ENCODE peak calls at places on chromosomes 6 and 20, in nine cellular contexts. G is HCT116, F is GM23338, C is SK-N-SH, J is A549, K is Panc1, T is HepG2, M is K562, O is GM12878. N is an unnamed sample.

GRCh38 chr6:93177918-93178317 is 241.4 kb downstream of the EPHA7 start:
- DNase-seq in F (no peak), O (no peak), K (no peak), J (no peak), T (no peak), C (no peak), M (no peak), G (no peak), N (no peak)

GRCh38 chr6:12150812-12151432 is 138.8 kb downstream of the HIVEP1 start:
- DNase-seq in J (peak), T (peak), G (peak), C (peak), O (no peak), M (peak), K (no peak), F (peak), N (peak)

GRCh38 chr6:21679761-21680265 is 86.3 kb downstream of the SOX4 start:
- DNase-seq in C (no peak), K (no peak), M (no peak), F (no peak), G (no peak), J (peak), T (no peak), O (no peak), N (no peak)

GRCh38 chr20:49179368-49180277 is 8.5 kb downstream of the STAU1 start:
- DNase-seq in C (no peak), T (peak), F (no peak), K (no peak), J (no peak), G (no peak), M (no peak), O (no peak), N (no peak)

GRCh38 chr20:25539742-25540201 is 45.6 kb downstream of the NINL start:
- DNase-seq in C (no peak), T (no peak), M (no peak), O (no peak), K (no peak), G (no peak), J (no peak), F (no peak), N (no peak)

GRCh38 chr20:46255440-46256104 is 52.7 kb downstream of the CDH22 start:
- DNase-seq in O (no peak), F (no peak), T (peak), K (no peak), J (no peak), C (peak), G (peak), M (peak), N (peak)

GRCh38 chr6:55276745-55277627 is 50.3 kb upstream of the GFRAL start:
- DNase-seq in K (peak), M (peak), O (no peak), G (peak), F (peak), C (peak), J (peak), T (peak), N (peak)

GRCh38 chr20:45342863-45343444 is 5.3 kb downstream of the SDC4 start:
- DNase-seq in M (no peak), F (no peak), T (no peak), O (no peak), J (no peak), C (no peak), K (no peak), G (no peak), N (no peak)

GRCh38 chr6:45132683-45133294 is 195.3 kb upstream of the RUNX2 start:
- DNase-seq in K (no peak), J (no peak), T (peak), O (no peak), M (no peak), C (no peak), G (no peak), F (no peak), N (no peak)

GRCh38 chr20:47377122-47377722 is 20.7 kb upstream of the ZMYND8 start:
- DNase-seq in T (no peak), F (no peak), C (no peak), G (no peak), O (no peak), K (no peak), J (no peak), M (no peak), N (no peak)

GRCh38 chr20:12924126-12924525 is 84.6 kb upstream of the SPTLC3 start:
- DNase-seq in K (no peak), T (no peak), F (no peak), O (no peak), G (no peak), J (no peak), C (no peak), M (no peak), N (no peak)

GRCh38 chr6:83152913-83153312 is 40.2 kb downstream of the PGM3 start:
- DNase-seq in K (no peak), J (no peak), C (no peak), T (no peak), F (no peak), G (no peak), O (no peak), M (no peak), N (no peak)

GRCh38 chr6:164034602-164035140 is 620.2 kb downstream of the QKI start:
- DNase-seq in G (no peak), F (no peak), T (no peak), O (no peak), K (no peak), C (no peak), M (no peak), J (no peak), N (no peak)

GRCh38 chr6:123759472-123759871 is 44.2 kb upstream of the NKAIN2 start:
- DNase-seq in T (no peak), G (no peak), C (no peak), M (no peak), F (no peak), O (no peak), J (no peak), K (no peak), N (no peak)

GRCh38 chr20:7449269-7449668 is 491.0 kb downstream of the HAO1 start:
- DNase-seq in T (no peak), M (no peak), J (no peak), O (no peak), C (no peak), F (no peak), K (no peak), G (no peak), N (no peak)

GRCh38 chr20:37764333-37764935 is 70.6 kb downstream of the CTNNBL1 start:
- DNase-seq in C (no peak), K (no peak), F (no peak), G (no peak), O (no peak), M (no peak), T (no peak), J (no peak), N (no peak)

GRCh38 chr6:37679539-37680476 is 17.9 kb downstream of the MDGA1 start:
- DNase-seq in M (no peak), F (no peak), C (no peak), T (no peak), O (peak), J (no peak), G (no peak), K (no peak), N (no peak)

GRCh38 chr6:146997062-146997461 is 207.2 kb upstream of the STXBP5 start:
- DNase-seq in F (no peak), C (no peak), J (no peak), T (no peak), K (no peak), O (no peak), M (no peak), G (no peak), N (no peak)

GRCh38 chr20:31722388-31723281 is at the start of gene BCL2L1:
- DNase-seq in K (no peak), C (peak), F (peak), O (no peak), J (peak), M (peak), G (peak), T (peak), N (peak)

GRCh38 chr6:124164363-124164762 is 360.7 kb downstream of the NKAIN2 start:
- DNase-seq in C (no peak), O (no peak), F (no peak), G (no peak), K (no peak), T (no peak), M (no peak), J (no peak), N (no peak)

GRCh38 chr20:20304942-20305341 is 63.0 kb upstream of the INSM1 start:
- DNase-seq in T (no peak), J (no peak), C (no peak), K (no peak), M (no peak), G (no peak), O (no peak), F (no peak), N (no peak)

GRCh38 chr20:31560900-31561598 is 44.0 kb upstream of the ID1 start:
- DNase-seq in J (peak), C (no peak), M (no peak), O (no peak), G (peak), F (no peak), K (peak), T (no peak), N (peak)

GRCh38 chr20:53081916-53082863 is 110.0 kb downstream of the TSHZ2 start:
- DNase-seq in T (peak), K (no peak), F (no peak), O (no peak), G (no peak), M (no peak), J (no peak), C (no peak), N (no peak)

GRCh38 chr6:135983093-135983492 is 131.6 kb downstream of the PDE7B start:
- DNase-seq in M (no peak), K (no peak), F (no peak), O (no peak), T (no peak), C (no peak), J (no peak), G (no peak), N (no peak)

GRCh38 chr20:23043376-23043775 is 6.1 kb downstream of the THBD start:
- DNase-seq in G (no peak), C (no peak), K (no peak), J (no peak), T (no peak), O (no peak), F (no peak), M (peak), N (no peak)

GRCh38 chr20:12395404-12396159 is 477.9 kb downstream of the BTBD3 start:
- DNase-seq in F (no peak), C (no peak), T (no peak), M (no peak), O (no peak), J (no peak), G (no peak), K (no peak), N (no peak)

GRCh38 chr6:74277749-74278148 is 581.7 kb downstream of the CD109 start:
- DNase-seq in T (no peak), C (peak), M (no peak), O (no peak), K (no peak), F (no peak), J (no peak), G (no peak), N (no peak)

GRCh38 chr6:31158863-31159855 is 770 bp downstream of the TCF19 start:
- DNase-seq in O (no peak), M (peak), F (peak), T (peak), J (peak), G (no peak), C (peak), K (no peak), N (peak)

GRCh38 chr6:30325150-30325872 is 1.4 kb upstream of the TRIM39 start:
- DNase-seq in F (peak), G (no peak), T (peak), C (peak), O (peak), K (no peak), J (peak), M (peak), N (peak)

GRCh38 chr6:26118999-26119398 is 31.8 kb downstream of the HFE start:
- DNase-seq in O (no peak), C (no peak), M (no peak), K (no peak), T (peak), J (no peak), G (peak), F (no peak), N (no peak)

GRCh38 chr6:110567957-110568696 is 91.7 kb upstream of the SLC22A16 start:
- DNase-seq in J (no peak), F (no peak), T (no peak), G (no peak), K (no peak), C (no peak), O (no peak), M (no peak), N (peak)

GRCh38 chr6:34227656-34228421 is 8.8 kb upstream of the HMGA1 start:
- DNase-seq in T (no peak), O (no peak), J (no peak), G (no peak), M (no peak), F (no peak), K (no peak), C (no peak), N (no peak)

GRCh38 chr6:4776967-4777925 is 1.0 kb downstream of the CDYL start:
- DNase-seq in O (no peak), M (peak), F (peak), K (no peak), G (no peak), C (no peak), J (no peak), T (no peak), N (peak)

GRCh38 chr6:138765896-138766487 is 7.6 kb upstream of the CCDC28A start:
- DNase-seq in O (no peak), K (peak), T (peak), F (peak), J (peak), M (peak), G (peak), C (peak), N (no peak)

GRCh38 chr6:165732696-165733486 is 69.8 kb upstream of the PDE10A start:
- DNase-seq in T (no peak), M (no peak), O (no peak), C (no peak), F (no peak), J (no peak), G (no peak), K (no peak), N (no peak)

GRCh38 chr6:17656644-17657043 is 50.1 kb downstream of the NUP153 start:
- DNase-seq in M (no peak), T (no peak), O (no peak), J (no peak), F (no peak), G (no peak), C (no peak), K (no peak), N (no peak)

GRCh38 chr6:116572162-116572561 is 858 bp downstream of the RWDD1 start:
- DNase-seq in O (no peak), G (no peak), M (peak), C (peak), T (peak), K (no peak), J (peak), F (no peak), N (no peak)

GRCh38 chr6:116579143-116579542 is 7.8 kb downstream of the RWDD1 start:
- DNase-seq in K (no peak), G (no peak), C (no peak), O (no peak), F (no peak), M (no peak), T (no peak), J (no peak), N (no peak)

GRCh38 chr6:116571683-116572000 is 338 bp downstream of the RWDD1 start:
- DNase-seq in C (no peak), J (no peak), K (no peak), O (no peak), F (no peak), G (no peak), M (no peak), T (no peak), N (no peak)

GRCh38 chr6:116577486-116577885 is 6.2 kb downstream of the RWDD1 start:
- DNase-seq in K (no peak), C (no peak), G (no peak), M (no peak), O (no peak), J (no peak), T (no peak), F (no peak), N (no peak)

DNA sequence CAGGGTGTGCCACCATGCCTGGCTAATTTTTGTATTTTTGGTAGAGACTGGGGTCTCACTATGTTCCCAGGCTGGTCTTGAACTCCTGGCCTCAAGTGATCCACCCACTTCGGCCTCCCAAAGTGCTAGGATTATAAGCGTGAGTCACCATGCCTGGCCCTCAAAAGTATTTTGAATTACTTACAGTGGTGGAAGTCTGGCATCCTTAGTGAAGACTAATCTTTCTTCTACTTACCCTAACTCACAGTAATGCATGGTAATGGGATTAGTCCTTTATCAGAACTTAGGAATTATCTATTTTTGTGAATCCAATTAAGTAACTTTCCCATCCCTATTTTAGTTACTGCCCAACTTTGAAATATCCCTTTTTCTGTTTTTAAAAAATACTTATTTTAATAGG is 3.9 kb downstream of the RWDD1 start:
- DNase-seq in K (no peak), C (no peak), F (no peak), T (no peak), O (no peak), G (no peak), J (no peak), M (no peak), N (no peak)
- TF ChIP-seq REST in K (no peak), C (no peak), F (no peak), T (no peak), O (no peak), G (no peak), J (no peak), M (no peak), N (no peak)

GRCh38 chr6:158043586-158044524 is 62.2 kb downstream of the SYNJ2 start:
- DNase-seq in K (no peak), G (no peak), J (no peak), M (no peak), O (no peak), C (no peak), T (peak), F (no peak), N (no peak)
- H3K27ac ChIP-seq in K (peak), G (peak), J (peak), M (no peak), O (no peak), C (no peak), T (peak), F (no peak), N (no peak)

GRCh38 chr6:2258112-2258511 is 12.7 kb upstream of the GMDS start:
- DNase-seq in M (no peak), O (no peak), K (no peak), G (no peak), J (no peak), T (no peak), C (no peak), F (no peak), N (no peak)

GRCh38 chr6:2259574-2259973 is 14.2 kb upstream of the GMDS start:
- DNase-seq in M (no peak), G (no peak), T (no peak), K (no peak), C (no peak), O (no peak), F (no peak), J (no peak), N (no peak)

GRCh38 chr6:2254747-2255146 is 9.3 kb upstream of the GMDS start:
- DNase-seq in K (no peak), C (no peak), J (no peak), O (no peak), T (no peak), G (no peak), F (no peak), M (no peak), N (no peak)

GRCh38 chr6:2257358-2257757 is 12.0 kb upstream of the GMDS start:
- DNase-seq in G (no peak), T (no peak), K (no peak), F (no peak), J (no peak), O (no peak), C (no peak), M (no peak), N (no peak)

GRCh38 chr6:2259002-2259494 is 13.6 kb upstream of the GMDS start:
- DNase-seq in F (no peak), M (no peak), J (no peak), C (no peak), T (peak), G (no peak), K (no peak), O (no peak), N (no peak)
- TF ChIP-seq REST in F (no peak), M (no peak), J (no peak), C (no peak), T (no peak), G (no peak), K (no peak), O (no peak), N (no peak)

GRCh38 chr6:155245193-155245592 is 18.6 kb upstream of the CLDN20 start:
- DNase-seq in K (no peak), F (no peak), M (no peak), T (no peak), O (no peak), J (no peak), C (no peak), G (no peak), N (no peak)
- H3K27ac ChIP-seq in K (peak), F (no peak), M (no peak), T (no peak), O (no peak), J (no peak), C (peak), G (no peak), N (no peak)